ENCODE peak calls at places on chromosomes 6 and 20, in five cellular contexts. F is CD8-positive, alpha-beta memory T cell; Z is IMR-90; K is uterus; W is adrenal gland. T is an unnamed sample. For H3K4me1 and H3K36me3, the result is how much of the 10 kb centered on the place peaks cover.

GRCh38 chr6:22328499-22328898 is 31.7 kb upstream of the PRL start:
- DNase-seq in F (no peak), Z (no peak), K (no peak), W (no peak), T (no peak)

GRCh38 chr6:163438940-163439335 is 24.4 kb downstream of the QKI start:
- DNase-seq in Z (no peak), K (no peak), F (peak), W (peak), T (peak)

GRCh38 chr6:85037221-85037620 is 272.8 kb upstream of the TBX18 start:
- DNase-seq in W (no peak), F (no peak), Z (no peak), K (no peak), T (no peak)

GRCh38 chr20:33423141-33423834 is 20.3 kb downstream of the SNTA1 start:
- DNase-seq in F (no peak), Z (peak), K (peak), W (peak), T (no peak)

GRCh38 chr6:69343856-69344255 is 453.0 kb downstream of the LMBRD1 start:
- DNase-seq in F (no peak), W (no peak), K (no peak), Z (no peak), T (no peak)

GRCh38 chr20:4905612-4906011 is 95.7 kb downstream of the SLC23A2 start:
- DNase-seq in W (no peak), F (no peak), Z (peak), K (no peak), T (no peak)

GRCh38 chr6:5337573-5337972 is 76.3 kb downstream of the FARS2 start:
- DNase-seq in Z (peak), W (no peak), K (no peak), F (no peak), T (no peak)

GRCh38 chr20:17681741-17682102 is 320 bp downstream of the RRBP1 start:
- DNase-seq in W (no peak), Z (no peak), K (no peak), F (no peak), T (no peak)

GRCh38 chr6:164151161-164151728 is 736.7 kb downstream of the QKI start:
- DNase-seq in Z (no peak), W (no peak), K (no peak), F (no peak), T (no peak)

GRCh38 chr20:61823242-61823641 is 242.4 kb downstream of the TAF4 start:
- DNase-seq in F (no peak), W (no peak), K (no peak), Z (no peak), T (no peak)

GRCh38 chr20:38804682-38805501 is 605 bp upstream of the PPP1R16B start:
- DNase-seq in K (no peak), W (no peak), Z (no peak), F (peak), T (peak)

GRCh38 chr6:119575721-119576120 is 226.2 kb upstream of the MAN1A1 start:
- DNase-seq in F (no peak), K (no peak), Z (peak), W (no peak), T (no peak)

GRCh38 chr6:87944541-87944954 is 103.1 kb upstream of the SPACA1 start:
- DNase-seq in W (no peak), Z (peak), K (peak), F (no peak), T (no peak)

GRCh38 chr20:38091447-38092216 is 58.1 kb downstream of the RPRD1B start:
- DNase-seq in W (no peak), Z (peak), F (no peak), K (no peak), T (no peak)

GRCh38 chr6:75205776-75206334 is at the start of gene COL12A1:
- DNase-seq in W (peak), K (peak), Z (peak), F (no peak), T (no peak)

GRCh38 chr6:144265061-144265357 is 20.1 kb upstream of the UTRN start:
- DNase-seq in Z (peak), W (no peak), K (no peak), F (no peak), T (no peak)

GRCh38 chr6:79602859-79603258 is 28.3 kb upstream of the SH3BGRL2 start:
- DNase-seq in K (no peak), F (no peak), W (no peak), Z (no peak), T (no peak)

GRCh38 chr20:40160151-40160550 is 528.9 kb downstream of the MAFB start:
- DNase-seq in W (peak), F (no peak), Z (peak), K (peak), T (no peak)

GRCh38 chr6:14216931-14217684 is 99.5 kb downstream of the CD83 start:
- DNase-seq in F (no peak), K (no peak), Z (peak), W (no peak), T (no peak)

GRCh38 chr20:32278199-32278643 is 770 bp downstream of the KIF3B start:
- DNase-seq in Z (peak), W (no peak), F (no peak), K (no peak), T (no peak)

GRCh38 chr6:133903855-133904254 is 14.9 kb downstream of the TCF21 start:
- DNase-seq in W (no peak), K (no peak), F (no peak), Z (no peak), T (no peak)
- H3K4me1 ChIP-seq in W (under half), K (under half), F (under half), Z (under half), T (under half)

GRCh38 chr6:110949679-110950285 is 8.7 kb upstream of the GTF3C6 start:
- DNase-seq in K (no peak), F (no peak), Z (peak), W (no peak), T (no peak)
- H3K4me3 ChIP-seq in K (no peak), F (no peak), Z (no peak), W (no peak), T (no peak)

DNA sequence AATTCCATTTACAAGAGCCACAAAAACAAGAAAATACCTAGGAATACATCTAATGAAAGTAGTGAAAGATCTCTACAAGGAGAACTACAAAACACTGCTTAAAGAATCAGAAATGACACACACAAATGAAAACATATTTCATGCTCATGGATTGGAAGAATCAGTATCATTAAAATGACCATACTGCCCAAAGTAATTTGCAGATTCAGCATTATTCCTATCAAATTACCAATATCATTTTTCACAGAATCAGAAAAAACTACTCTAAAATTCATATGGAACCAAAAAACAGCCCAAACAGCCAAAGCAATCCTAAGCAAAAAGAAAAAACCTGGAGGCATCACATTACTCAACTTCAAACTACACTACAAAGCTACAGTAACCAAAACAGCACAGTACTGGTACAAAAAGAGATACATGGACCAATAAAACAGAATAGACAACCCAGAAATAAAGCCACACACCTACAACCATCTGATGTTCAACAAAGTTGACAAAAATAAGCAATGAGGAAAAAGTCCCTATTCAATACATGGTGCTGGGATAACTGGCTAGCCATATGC is 24.3 kb downstream of the REV3L start:
- DNase-seq in F (no peak), Z (no peak), W (no peak), K (no peak), T (no peak)
- H3K36me3 ChIP-seq in F (under half), Z (under half), W (under half), K (under half), T (under half)

DNA sequence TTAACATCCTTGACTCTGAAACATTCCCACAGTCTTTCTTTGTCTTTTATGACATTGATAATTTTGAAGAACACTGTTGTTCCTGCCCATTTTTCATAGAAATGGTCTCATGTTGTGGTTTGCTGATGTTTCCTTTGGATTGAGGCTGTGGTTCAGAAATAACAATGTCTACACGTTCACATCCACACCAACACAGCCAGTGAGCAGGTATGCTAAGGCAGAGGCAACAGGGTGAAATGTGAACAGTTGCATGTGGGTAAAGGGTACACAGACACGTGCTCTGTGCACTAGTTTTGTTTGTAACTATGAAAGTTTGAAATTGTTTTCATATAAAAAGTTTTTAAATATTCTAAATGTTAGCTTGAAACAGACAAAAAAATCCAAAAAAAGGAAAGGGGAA is 78.4 kb downstream of the GINS1 start:
- DNase-seq in W (no peak), F (no peak), Z (no peak), K (no peak), T (no peak)
- H3K4me1 ChIP-seq in W (under half), F (under half), Z (under half), K (under half), T (under half)

DNA sequence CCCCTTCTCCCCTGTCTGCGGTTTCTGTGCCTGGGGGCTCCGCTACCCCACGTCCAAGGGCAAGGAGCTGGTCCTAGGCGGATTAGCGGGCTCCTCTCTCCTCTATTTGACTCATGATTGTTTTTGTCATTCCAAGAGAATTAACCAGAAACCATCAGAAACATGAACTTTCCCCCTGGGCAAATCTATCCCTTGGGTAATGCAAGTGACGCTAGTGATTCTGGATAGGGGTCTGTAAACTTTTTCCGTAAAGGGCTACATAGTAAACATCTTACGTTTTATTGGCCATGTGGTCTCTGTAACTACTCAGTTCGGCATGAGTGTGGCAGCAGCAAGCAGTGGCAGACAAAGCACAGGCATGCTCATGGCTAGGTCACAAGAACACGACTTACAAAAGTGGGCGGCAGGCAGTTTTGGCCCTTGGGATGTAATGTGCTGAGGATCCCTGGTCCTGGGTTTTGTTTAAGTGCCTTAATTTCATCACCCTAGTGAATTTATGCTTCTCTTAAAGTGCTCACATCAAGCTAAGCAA is 654 bp downstream of the CST11 start:
- DNase-seq in Z (no peak), K (no peak), F (no peak), W (no peak), T (no peak)
- H3K4me3 ChIP-seq in Z (no peak), K (no peak), F (no peak), W (no peak), T (no peak)

GRCh38 chr6:56616967-56617366 is 25.7 kb downstream of the DST start:
- DNase-seq in K (no peak), Z (no peak), W (no peak), F (no peak), T (no peak)

GRCh38 chr6:56608332-56608731 is 34.4 kb downstream of the DST start:
- DNase-seq in K (no peak), Z (no peak), W (no peak), F (no peak), T (no peak)

GRCh38 chr6:56618050-56618449 is 24.6 kb downstream of the DST start:
- DNase-seq in K (no peak), Z (no peak), W (no peak), F (no peak), T (no peak)

GRCh38 chr6:56613247-56613851 is 29.3 kb downstream of the DST start:
- DNase-seq in W (no peak), Z (no peak), K (no peak), F (no peak), T (no peak)
- H3K36me3 ChIP-seq in W (under half), Z (under half), K (under half), F (under half), T (under half)

GRCh38 chr6:42113929-42114636 is 28.3 kb downstream of the C6orf132 start:
- DNase-seq in W (no peak), K (no peak), F (no peak), Z (peak), T (no peak)

GRCh38 chr6:42118162-42119001 is 24.0 kb downstream of the C6orf132 start:
- DNase-seq in F (no peak), Z (no peak), K (no peak), W (peak), T (no peak)

GRCh38 chr6:42112351-42112750 is 30.1 kb downstream of the C6orf132 start:
- DNase-seq in Z (no peak), W (no peak), F (no peak), K (no peak), T (no peak)

GRCh38 chr6:42120895-42121865 is 21.2 kb downstream of the C6orf132 start:
- DNase-seq in Z (no peak), K (no peak), F (no peak), W (no peak), T (no peak)

GRCh38 chr6:42117843-42118161 is 24.6 kb downstream of the C6orf132 start:
- DNase-seq in K (no peak), W (no peak), F (no peak), Z (no peak), T (no peak)
- H3K4me1 ChIP-seq in K (under half), W (under half), F (under half), Z (under half), T (under half)